ENCODE peak calls at places on chromosomes 2 and 18, in ten cellular contexts. B is stimulated activated CD8-positive, alpha-beta memory T cell treated with anti-CD3 and anti-CD28 coated beads, Interleukin-7, amount 100 ng/mL, for 24 hours; P is COR-L47; O is DMS153; M is effector memory CD4-positive, alpha-beta T cell; G is AG08395; H is cardiac fibroblast; W is HFFc6; I is left ventricle myocardium inferior; T is RKO. U is an unnamed sample.

GRCh38 chr2:176002684-176003225 is 688 bp upstream of the LNPK start:
- DNase-seq in B (no peak), P (peak; percentile 33), O (peak; percentile 27), M (no peak), G (peak; percentile 40), H (peak; percentile 20), W (no peak), I (no peak), T (peak; percentile 69), U (no peak)

GRCh38 chr2:127118467-127118866 is 11.5 kb upstream of the BIN1 start:
- DNase-seq in B (no peak), P (no peak), O (no peak), M (no peak), G (no peak), H (no peak), W (no peak), I (no peak), T (no peak), U (no peak)

GRCh38 chr2:174142290-174142689 is 106.0 kb downstream of the OLA1 start:
- DNase-seq in B (no peak), P (no peak), O (no peak), M (no peak), G (no peak), H (no peak), W (no peak), I (no peak), T (no peak), U (no peak)

GRCh38 chr2:101036562-101036961 is 34.5 kb downstream of the RPL31 start:
- DNase-seq in B (no peak), P (peak; percentile 28), O (no peak), M (no peak), G (peak; percentile 60), H (peak; percentile 62), W (peak; percentile 39), I (no peak), T (peak; percentile 41), U (no peak)

GRCh38 chr2:56654936-56655335 is 471.1 kb downstream of the CCDC85A start:
- DNase-seq in B (no peak), P (no peak), O (no peak), M (no peak), G (no peak), H (no peak), W (no peak), I (no peak), T (no peak), U (no peak)

GRCh38 chr2:233202531-233202944 is 48.9 kb upstream of the ATG16L1 start:
- DNase-seq in B (no peak), P (no peak), O (no peak), M (no peak), G (no peak), H (no peak), W (no peak), I (no peak), T (no peak), U (no peak)

GRCh38 chr2:120381661-120382060 is 35.7 kb downstream of the INHBB start:
- DNase-seq in B (no peak), P (no peak), O (no peak), M (no peak), G (no peak), H (no peak), W (no peak), I (no peak), T (no peak), U (no peak)

GRCh38 chr2:47073641-47074040 is 81.5 kb downstream of the STPG4 start:
- DNase-seq in B (no peak), P (no peak), O (no peak), M (no peak), G (no peak), H (no peak), W (no peak), I (peak; percentile 33), T (no peak), U (no peak)

GRCh38 chr18:13175754-13176210 is 42.8 kb upstream of the LDLRAD4 start:
- DNase-seq in B (no peak), P (no peak), O (no peak), M (no peak), G (no peak), H (no peak), W (no peak), I (no peak), T (no peak), U (no peak)

GRCh38 chr2:73176881-73177644 is 25.3 kb upstream of the NOTO start:
- DNase-seq in B (peak; percentile 80), P (peak; percentile 89), O (peak; percentile 54), M (peak; percentile 73), G (peak; percentile 95), H (peak; percentile 90), W (peak; percentile 66), I (peak; percentile 94), T (peak; percentile 88), U (no peak)

GRCh38 chr2:127047716-127048617 is 59.0 kb downstream of the BIN1 start:
- DNase-seq in B (no peak), P (no peak), O (no peak), M (no peak), G (no peak), H (no peak), W (no peak), I (no peak), T (no peak), U (no peak)

GRCh38 chr18:46184296-46185080 is 80.3 kb downstream of the HAUS1 start:
- DNase-seq in B (no peak), P (no peak), O (no peak), M (no peak), G (no peak), H (no peak), W (no peak), I (no peak), T (no peak), U (no peak)

GRCh38 chr18:22167091-22167470 is 2.3 kb upstream of the GATA6 start:
- DNase-seq in B (no peak), P (no peak), O (no peak), M (no peak), G (no peak), H (no peak), W (no peak), I (peak; percentile 57), T (no peak), U (no peak)

U was measured in SIG-M5.